ENCODE peak calls at places on chromosomes 4 and X, in four cellular contexts. One of them, this sample, is unnamed.

GRCh38 chr4:188439641-188440311 is 300.5 kb downstream of the TRIML1 start:
- DNase-seq in K562: no peak
- DNase-seq in WTC11: no peak
- DNase-seq in HepG2: no peak
- DNase-seq in this sample: no peak

GRCh38 chr4:109985993-109986640 is 73.4 kb downstream of the EGF start:
- DNase-seq in K562: no peak
- DNase-seq in WTC11: no peak
- DNase-seq in HepG2: no peak
- DNase-seq in this sample: no peak

GRCh38 chr4:1815997-1816860 is 23.1 kb downstream of the FGFR3 start:
- DNase-seq in K562: no peak
- DNase-seq in WTC11: no peak
- DNase-seq in HepG2: no peak
- DNase-seq in this sample: no peak

GRCh38 chrX:123731987-123732678 is 719 bp downstream of the THOC2 start:
- DNase-seq in K562: peak; percentile 19
- DNase-seq in WTC11: peak; percentile 21
- DNase-seq in HepG2: no peak
- DNase-seq in this sample: peak; percentile 26

GRCh38 chr4:125464146-125464545 is 149.4 kb downstream of the FAT4 start:
- DNase-seq in K562: no peak
- DNase-seq in WTC11: no peak
- DNase-seq in HepG2: no peak
- DNase-seq in this sample: no peak

GRCh38 chr4:85777908-85778808 is 303.2 kb downstream of the ARHGAP24 start:
- DNase-seq in K562: no peak
- DNase-seq in WTC11: no peak
- DNase-seq in HepG2: no peak
- DNase-seq in this sample: no peak

GRCh38 chr4:76704133-76704881 is 193.6 kb downstream of the SOWAHB start:
- DNase-seq in K562: no peak
- DNase-seq in WTC11: no peak
- DNase-seq in HepG2: no peak
- DNase-seq in this sample: no peak

GRCh38 chrX:40021647-40022046 is 76.1 kb downstream of the BCOR start:
- DNase-seq in K562: no peak
- DNase-seq in WTC11: no peak
- DNase-seq in HepG2: no peak
- DNase-seq in this sample: no peak

GRCh38 chr4:183798249-183798920 is 106.7 kb upstream of the STOX2 start:
- DNase-seq in K562: no peak
- DNase-seq in WTC11: peak; percentile 35
- DNase-seq in HepG2: no peak
- DNase-seq in this sample: peak; percentile 17

GRCh38 chrX:40058719-40059118 is 39.0 kb downstream of the BCOR start:
- DNase-seq in K562: no peak
- DNase-seq in WTC11: no peak
- DNase-seq in HepG2: no peak
- DNase-seq in this sample: no peak

GRCh38 chr4:1204286-1204827 is 32.0 kb upstream of the SPON2 start:
- DNase-seq in K562: no peak
- DNase-seq in WTC11: peak; percentile 5
- DNase-seq in HepG2: no peak
- DNase-seq in this sample: no peak

GRCh38 chr4:48939785-48940184 is 33.2 kb upstream of the OCIAD2 start:
- DNase-seq in K562: no peak
- DNase-seq in WTC11: no peak
- DNase-seq in HepG2: no peak
- DNase-seq in this sample: no peak

GRCh38 chr4:23720556-23720955 is 169.3 kb downstream of the PPARGC1A start:
- DNase-seq in K562: no peak
- DNase-seq in WTC11: no peak
- DNase-seq in HepG2: no peak
- DNase-seq in this sample: no peak

GRCh38 chrX:111254896-111255693 is 15.2 kb downstream of the CAPN6 start:
- DNase-seq in K562: no peak
- DNase-seq in WTC11: no peak
- DNase-seq in HepG2: no peak
- DNase-seq in this sample: no peak

GRCh38 chrX:8748855-8749254 is 16.9 kb upstream of the ANOS1 start:
- DNase-seq in K562: peak; percentile 12
- DNase-seq in WTC11: no peak
- DNase-seq in HepG2: no peak
- DNase-seq in this sample: peak; percentile 33

GRCh38 chr4:89535251-89535650 is 227.7 kb upstream of the GPRIN3 start:
- DNase-seq in K562: no peak
- DNase-seq in WTC11: no peak
- DNase-seq in HepG2: no peak
- DNase-seq in this sample: no peak

GRCh38 chr4:25065451-25065850 is 34.7 kb upstream of the LGI2 start:
- DNase-seq in K562: no peak
- DNase-seq in WTC11: no peak
- DNase-seq in HepG2: no peak
- DNase-seq in this sample: no peak

GRCh38 chrX:19535481-19535880 is 20.2 kb upstream of the MAP3K15 start:
- DNase-seq in K562: no peak
- DNase-seq in WTC11: no peak
- DNase-seq in HepG2: peak; percentile 6
- DNase-seq in this sample: peak; percentile 39

GRCh38 chr4:41144812-41145211 is 69.5 kb downstream of the APBB2 start:
- DNase-seq in K562: no peak
- DNase-seq in WTC11: no peak
- DNase-seq in HepG2: peak; percentile 44
- DNase-seq in this sample: no peak

GRCh38 chrX:1582686-1583437 is 8.5 kb upstream of the AKAP17A start:
- DNase-seq in K562: no peak
- DNase-seq in WTC11: no peak
- DNase-seq in HepG2: peak; percentile 63
- DNase-seq in this sample: no peak

GRCh38 chr4:187380181-187380581 is 615.4 kb upstream of the ZFP42 start:
- DNase-seq in K562: no peak
- DNase-seq in WTC11: peak; percentile 69
- DNase-seq in HepG2: peak; percentile 35
- DNase-seq in this sample: peak; percentile 14

GRCh38 chr4:143626134-143626859 is 74.2 kb downstream of the FREM3 start:
- DNase-seq in K562: no peak
- DNase-seq in WTC11: no peak
- DNase-seq in HepG2: no peak
- DNase-seq in this sample: no peak

GRCh38 chrX:151921866-151922265 is 9.2 kb downstream of the MAGEA4 start:
- DNase-seq in K562: no peak
- DNase-seq in WTC11: no peak
- DNase-seq in HepG2: no peak
- DNase-seq in this sample: no peak

GRCh38 chr4:173289351-173289725 is 44.8 kb downstream of the HMGB2 start:
- DNase-seq in K562: no peak
- DNase-seq in WTC11: no peak
- DNase-seq in HepG2: no peak
- DNase-seq in this sample: no peak

GRCh38 chr4:152118108-152118507 is 357.3 kb upstream of the GATB start:
- DNase-seq in K562: no peak
- DNase-seq in WTC11: no peak
- DNase-seq in HepG2: no peak
- DNase-seq in this sample: no peak

GRCh38 chr4:85491527-85491926 is 16.6 kb downstream of the ARHGAP24 start:
- DNase-seq in K562: no peak
- DNase-seq in WTC11: no peak
- DNase-seq in HepG2: no peak
- DNase-seq in this sample: no peak

GRCh38 chr4:54908744-54909143 is 216.7 kb downstream of the KDR start:
- DNase-seq in K562: no peak
- DNase-seq in WTC11: no peak
- DNase-seq in HepG2: no peak
- DNase-seq in this sample: no peak

GRCh38 chrX:85573801-85574200 is 194.3 kb upstream of the POF1B start:
- DNase-seq in K562: no peak
- DNase-seq in WTC11: no peak
- DNase-seq in HepG2: no peak
- DNase-seq in this sample: no peak

GRCh38 chrX:10165580-10166247 is 8.9 kb downstream of the CLCN4 start:
- DNase-seq in K562: peak; percentile 52
- DNase-seq in WTC11: no peak
- DNase-seq in HepG2: no peak
- DNase-seq in this sample: no peak

GRCh38 chrX:52983526-52983925 is 25.2 kb upstream of the FAM156A start:
- DNase-seq in K562: no peak
- DNase-seq in WTC11: no peak
- DNase-seq in HepG2: no peak
- DNase-seq in this sample: no peak

GRCh38 chrX:10360121-10360520 is 203.3 kb downstream of the CLCN4 start:
- DNase-seq in K562: no peak
- DNase-seq in WTC11: no peak
- DNase-seq in HepG2: no peak
- DNase-seq in this sample: no peak

GRCh38 chr4:4871267-4872147 is 12.0 kb downstream of the MSX1 start:
- DNase-seq in K562: no peak
- DNase-seq in WTC11: no peak
- DNase-seq in HepG2: no peak
- DNase-seq in this sample: no peak
- TF ChIP-seq ELF4 in K562: no peak
- TF ChIP-seq ELF4 in WTC11: no peak
- TF ChIP-seq ELF4 in HepG2: no peak
- TF ChIP-seq ELF4 in this sample: no peak

GRCh38 chr4:119027815-119028214 is 107.8 kb upstream of the MYOZ2 start:
- DNase-seq in K562: no peak
- DNase-seq in WTC11: no peak
- DNase-seq in HepG2: no peak
- DNase-seq in this sample: no peak

GRCh38 chr4:119025440-119025839 is 110.2 kb upstream of the MYOZ2 start:
- DNase-seq in K562: no peak
- DNase-seq in WTC11: no peak
- DNase-seq in HepG2: no peak
- DNase-seq in this sample: no peak

GRCh38 chr4:119026662-119027444 is 108.8 kb upstream of the MYOZ2 start:
- DNase-seq in K562: no peak
- DNase-seq in WTC11: no peak
- DNase-seq in HepG2: no peak
- DNase-seq in this sample: no peak

GRCh38 chr4:119024102-119024501 is 111.5 kb upstream of the MYOZ2 start:
- DNase-seq in K562: no peak
- DNase-seq in WTC11: no peak
- DNase-seq in HepG2: no peak
- DNase-seq in this sample: no peak

DNA sequence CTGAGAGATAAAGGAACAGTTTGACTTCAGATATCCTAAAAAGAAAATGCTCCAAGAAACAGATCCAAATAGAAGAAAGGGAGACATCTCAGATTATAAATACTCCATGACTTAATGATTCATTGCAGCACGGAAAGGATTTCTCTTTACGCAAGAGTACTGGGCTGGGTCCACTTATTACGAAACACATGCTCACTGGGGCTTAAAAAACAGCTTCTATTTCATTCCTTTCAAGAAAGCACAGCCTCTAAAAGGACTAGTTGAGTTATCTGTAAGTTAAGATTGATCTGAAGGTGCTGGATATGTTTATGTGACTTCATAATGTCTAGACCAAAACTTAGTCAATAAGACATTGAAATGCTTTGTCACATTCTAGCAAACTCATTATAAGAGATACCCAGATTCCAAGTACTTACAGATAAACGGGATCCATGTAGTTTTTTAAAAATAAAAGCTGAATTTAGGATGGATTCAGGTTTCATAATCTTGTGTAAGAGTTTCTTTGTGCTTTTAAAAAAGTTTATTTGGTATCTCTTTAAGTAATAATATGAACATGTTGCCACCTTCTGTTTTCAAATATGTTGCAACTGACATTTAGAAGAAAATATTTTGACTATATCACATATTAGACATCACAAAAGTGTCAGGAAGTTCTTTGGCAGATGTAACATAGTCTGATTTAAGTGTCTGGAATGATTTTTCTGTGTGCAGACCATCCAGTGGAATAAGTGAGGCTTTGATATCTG is 109.5 kb upstream of the MYOZ2 start:
- DNase-seq in K562: no peak
- DNase-seq in WTC11: no peak
- DNase-seq in HepG2: no peak
- DNase-seq in this sample: no peak
- TF ChIP-seq ELF4 in K562: no peak
- TF ChIP-seq ELF4 in WTC11: no peak
- TF ChIP-seq ELF4 in HepG2: no peak
- TF ChIP-seq ELF4 in this sample: no peak

DNA sequence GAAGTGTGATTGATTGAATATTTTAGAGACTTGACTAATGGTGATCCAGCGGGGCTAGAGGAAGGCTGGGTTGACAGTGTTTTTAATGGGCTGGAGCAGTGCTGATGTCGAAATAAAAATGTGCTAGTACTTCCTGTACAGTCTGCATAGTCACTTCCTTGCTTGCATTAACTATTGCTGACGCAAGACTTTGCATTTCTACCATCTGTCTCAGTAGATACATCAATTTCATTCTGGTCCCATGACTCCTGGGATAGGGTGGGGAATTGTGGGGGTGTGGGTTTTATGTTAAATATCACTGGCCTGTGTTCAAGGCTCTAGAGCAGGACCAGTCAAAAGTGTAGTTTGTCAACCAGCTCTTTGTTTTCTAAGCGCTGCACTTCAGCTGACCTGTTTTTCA is 35.3 kb upstream of the PHEX start:
- DNase-seq in K562: no peak
- DNase-seq in WTC11: no peak
- DNase-seq in HepG2: peak; percentile 17
- DNase-seq in this sample: no peak
- TF ChIP-seq ELF4 in K562: no peak
- TF ChIP-seq ELF4 in WTC11: no peak
- TF ChIP-seq ELF4 in HepG2: no peak
- TF ChIP-seq ELF4 in this sample: no peak

GRCh38 chr4:26407466-26407865 is 82.8 kb downstream of the CCKAR start:
- DNase-seq in K562: no peak
- DNase-seq in WTC11: no peak
- DNase-seq in HepG2: no peak
- DNase-seq in this sample: no peak

GRCh38 chr4:26413595-26413994 is 76.7 kb downstream of the CCKAR start:
- DNase-seq in K562: no peak
- DNase-seq in WTC11: no peak
- DNase-seq in HepG2: no peak
- DNase-seq in this sample: no peak

GRCh38 chr4:26412381-26413372 is 77.6 kb downstream of the CCKAR start:
- DNase-seq in K562: no peak
- DNase-seq in WTC11: no peak
- DNase-seq in HepG2: no peak
- DNase-seq in this sample: no peak

GRCh38 chr4:26406346-26406975 is 83.8 kb downstream of the CCKAR start:
- DNase-seq in K562: no peak
- DNase-seq in WTC11: no peak
- DNase-seq in HepG2: no peak
- DNase-seq in this sample: no peak

GRCh38 chr4:26410385-26411293 is 79.6 kb downstream of the CCKAR start:
- DNase-seq in K562: peak; percentile 14
- DNase-seq in WTC11: no peak
- DNase-seq in HepG2: peak; percentile 44
- DNase-seq in this sample: peak; percentile 14
- TF ChIP-seq ELF4 in K562: no peak
- TF ChIP-seq ELF4 in WTC11: no peak
- TF ChIP-seq ELF4 in HepG2: no peak
- TF ChIP-seq ELF4 in this sample: no peak

This sample was measured in HEK293T.